ENCODE peak calls at places on chromosome 6, in seven cellular contexts. One of them, this sample, is unnamed.

GRCh38 chr6:133752129-133752528 is 136.8 kb upstream of the TCF21 start:
- DNase-seq in BJ: no peak
- DNase-seq in breast epithelium: no peak
- DNase-seq in Peyer's patch: no peak
- DNase-seq in A549: no peak
- DNase-seq in brain microvascular endothelial cell: no peak
- DNase-seq in uterus: no peak
- DNase-seq in this sample: no peak

GRCh38 chr6:169536446-169537170 is 165.2 kb downstream of the WDR27 start:
- DNase-seq in BJ: no peak
- DNase-seq in breast epithelium: no peak
- DNase-seq in Peyer's patch: no peak
- DNase-seq in A549: no peak
- DNase-seq in brain microvascular endothelial cell: peak; percentile 55
- DNase-seq in uterus: no peak
- DNase-seq in this sample: peak; percentile 83

GRCh38 chr6:100470721-100471120 is 6.0 kb upstream of the SIM1 start:
- DNase-seq in BJ: no peak
- DNase-seq in breast epithelium: no peak
- DNase-seq in Peyer's patch: no peak
- DNase-seq in A549: no peak
- DNase-seq in brain microvascular endothelial cell: no peak
- DNase-seq in uterus: no peak
- DNase-seq in this sample: no peak

GRCh38 chr6:15316754-15317153 is 70.9 kb downstream of the JARID2 start:
- DNase-seq in BJ: no peak
- DNase-seq in breast epithelium: no peak
- DNase-seq in Peyer's patch: no peak
- DNase-seq in A549: no peak
- DNase-seq in brain microvascular endothelial cell: no peak
- DNase-seq in uterus: no peak
- DNase-seq in this sample: no peak

GRCh38 chr6:17932362-17932852 is 55.0 kb downstream of the KIF13A start:
- DNase-seq in BJ: peak; percentile 85
- DNase-seq in breast epithelium: no peak
- DNase-seq in Peyer's patch: no peak
- DNase-seq in A549: no peak
- DNase-seq in brain microvascular endothelial cell: peak; percentile 95
- DNase-seq in uterus: peak; percentile 43
- DNase-seq in this sample: peak; percentile 96

GRCh38 chr6:123810948-123811347 is 7.3 kb downstream of the NKAIN2 start:
- DNase-seq in BJ: no peak
- DNase-seq in breast epithelium: no peak
- DNase-seq in Peyer's patch: no peak
- DNase-seq in A549: no peak
- DNase-seq in brain microvascular endothelial cell: no peak
- DNase-seq in uterus: no peak
- DNase-seq in this sample: no peak

GRCh38 chr6:166903500-166903899 is 52.9 kb downstream of the RNASET2 start:
- DNase-seq in BJ: no peak
- DNase-seq in breast epithelium: no peak
- DNase-seq in Peyer's patch: no peak
- DNase-seq in A549: no peak
- DNase-seq in brain microvascular endothelial cell: no peak
- DNase-seq in uterus: no peak
- DNase-seq in this sample: no peak

GRCh38 chr6:27893836-27894807 is 18.1 kb downstream of the OR2B2 start:
- DNase-seq in BJ: peak; percentile 74
- DNase-seq in breast epithelium: peak; percentile 78
- DNase-seq in Peyer's patch: peak; percentile 78
- DNase-seq in A549: peak; percentile 56
- DNase-seq in brain microvascular endothelial cell: peak; percentile 96
- DNase-seq in uterus: peak; percentile 84
- DNase-seq in this sample: peak; percentile 95

GRCh38 chr6:165049362-165049761 is 260.0 kb downstream of the C6orf118 start:
- DNase-seq in BJ: no peak
- DNase-seq in breast epithelium: no peak
- DNase-seq in Peyer's patch: no peak
- DNase-seq in A549: no peak
- DNase-seq in brain microvascular endothelial cell: no peak
- DNase-seq in uterus: no peak
- DNase-seq in this sample: peak; percentile 14

GRCh38 chr6:37882724-37883413 is 63.3 kb downstream of the ZFAND3 start:
- DNase-seq in BJ: peak; percentile 59
- DNase-seq in breast epithelium: no peak
- DNase-seq in Peyer's patch: no peak
- DNase-seq in A549: no peak
- DNase-seq in brain microvascular endothelial cell: peak; percentile 72
- DNase-seq in uterus: no peak
- DNase-seq in this sample: peak; percentile 60

GRCh38 chr6:128397996-128398395 is 122.4 kb downstream of the PTPRK start:
- DNase-seq in BJ: no peak
- DNase-seq in breast epithelium: no peak
- DNase-seq in Peyer's patch: no peak
- DNase-seq in A549: no peak
- DNase-seq in brain microvascular endothelial cell: no peak
- DNase-seq in uterus: no peak
- DNase-seq in this sample: peak; percentile 82

GRCh38 chr6:157823001-157823522 is at the start of gene SNX9:
- DNase-seq in BJ: no peak
- DNase-seq in breast epithelium: peak; percentile 77
- DNase-seq in Peyer's patch: peak; percentile 85
- DNase-seq in A549: peak; percentile 38
- DNase-seq in brain microvascular endothelial cell: no peak
- DNase-seq in uterus: peak; percentile 81
- DNase-seq in this sample: peak; percentile 68
- H3K4me3 ChIP-seq in BJ: peak within 1 kb of the TSS; percentile 96
- H3K4me3 ChIP-seq in breast epithelium: peak within 1 kb of the TSS; percentile 67
- H3K4me3 ChIP-seq in Peyer's patch: peak within 1 kb of the TSS; percentile 98
- H3K4me3 ChIP-seq in A549: peak within 1 kb of the TSS; percentile 99
- H3K4me3 ChIP-seq in brain microvascular endothelial cell: peak within 1 kb of the TSS; percentile 85
- H3K4me3 ChIP-seq in uterus: peak within 1 kb of the TSS; percentile 56
- H3K4me3 ChIP-seq in this sample: peak within 1 kb of the TSS; percentile 69

GRCh38 chr6:87277123-87277522 is 45.3 kb upstream of the SMIM8 start:
- DNase-seq in BJ: no peak
- DNase-seq in breast epithelium: no peak
- DNase-seq in Peyer's patch: no peak
- DNase-seq in A549: no peak
- DNase-seq in brain microvascular endothelial cell: peak; percentile 9
- DNase-seq in uterus: no peak
- DNase-seq in this sample: peak; percentile 39
- TF ChIP-seq CTCF in BJ: no peak
- TF ChIP-seq CTCF in breast epithelium: no peak
- TF ChIP-seq CTCF in Peyer's patch: no peak
- TF ChIP-seq CTCF in A549: peak; percentile 27
- TF ChIP-seq CTCF in brain microvascular endothelial cell: peak; percentile 24
- TF ChIP-seq CTCF in uterus: no peak
- TF ChIP-seq CTCF in this sample: peak; percentile 32

GRCh38 chr6:46848684-46849360 is 55.6 kb downstream of the MEP1A start:
- DNase-seq in BJ: peak; percentile 0
- DNase-seq in breast epithelium: peak; percentile 83
- DNase-seq in Peyer's patch: peak; percentile 95
- DNase-seq in A549: peak; percentile 29
- DNase-seq in brain microvascular endothelial cell: peak; percentile 78
- DNase-seq in uterus: peak; percentile 83
- DNase-seq in this sample: peak; percentile 73
- H3K4me3 ChIP-seq in BJ: no peak overlapping the region
- H3K4me3 ChIP-seq in breast epithelium: peak overlapping the region; percentile 30
- H3K4me3 ChIP-seq in Peyer's patch: no peak overlapping the region
- H3K4me3 ChIP-seq in A549: peak overlapping the region; percentile 22
- H3K4me3 ChIP-seq in brain microvascular endothelial cell: no peak overlapping the region
- H3K4me3 ChIP-seq in uterus: no peak overlapping the region
- H3K4me3 ChIP-seq in this sample: no peak overlapping the region

DNA sequence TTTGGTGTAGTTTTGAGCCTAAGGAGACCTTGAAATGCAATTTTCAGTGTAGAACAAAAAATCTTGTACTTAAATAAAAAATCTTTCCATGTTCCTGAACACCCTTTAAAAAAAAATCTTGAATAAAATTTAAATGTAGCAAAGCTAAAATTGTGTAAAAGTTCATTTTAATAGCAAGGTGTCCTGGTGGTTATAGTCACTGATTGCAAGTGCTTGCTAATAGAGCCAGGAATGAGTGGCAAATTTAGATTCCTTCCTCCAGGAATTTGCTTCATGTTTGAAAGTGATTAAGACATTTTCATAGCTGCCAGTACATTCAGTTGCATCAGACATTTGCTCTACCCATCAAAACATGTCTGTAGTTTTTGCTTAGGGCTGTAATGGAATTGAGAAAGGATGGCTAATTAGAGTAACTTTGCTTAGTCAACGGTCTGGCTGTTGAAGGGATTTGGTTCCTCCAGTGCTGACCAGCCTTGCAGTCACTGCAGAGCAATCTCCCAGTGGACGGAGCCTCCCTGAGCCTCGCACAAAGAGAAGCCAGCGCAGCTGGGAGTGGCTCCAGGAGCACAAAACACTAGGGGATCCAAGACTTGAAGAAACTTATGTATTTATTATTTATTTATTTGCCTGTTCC is 36.5 kb downstream of the AKAP12 start:
- DNase-seq in BJ: peak; percentile 74
- DNase-seq in breast epithelium: no peak
- DNase-seq in Peyer's patch: no peak
- DNase-seq in A549: no peak
- DNase-seq in brain microvascular endothelial cell: peak; percentile 53
- DNase-seq in uterus: no peak
- DNase-seq in this sample: peak; percentile 84
- TF ChIP-seq CTCF in BJ: peak; percentile 26
- TF ChIP-seq CTCF in breast epithelium: no peak
- TF ChIP-seq CTCF in Peyer's patch: no peak
- TF ChIP-seq CTCF in A549: no peak
- TF ChIP-seq CTCF in brain microvascular endothelial cell: no peak
- TF ChIP-seq CTCF in uterus: no peak
- TF ChIP-seq CTCF in this sample: peak; percentile 7

GRCh38 chr6:79946242-79946641 is 1.1 kb downstream of the ELOVL4 start:
- DNase-seq in BJ: no peak
- DNase-seq in breast epithelium: no peak
- DNase-seq in Peyer's patch: no peak
- DNase-seq in A549: peak; percentile 4
- DNase-seq in brain microvascular endothelial cell: peak; percentile 5
- DNase-seq in uterus: no peak
- DNase-seq in this sample: peak; percentile 36
- H3K4me3 ChIP-seq in BJ: peak overlapping the region; percentile 72
- H3K4me3 ChIP-seq in breast epithelium: peak overlapping the region; percentile 65
- H3K4me3 ChIP-seq in Peyer's patch: no peak overlapping the region
- H3K4me3 ChIP-seq in A549: peak overlapping the region; percentile 60
- H3K4me3 ChIP-seq in brain microvascular endothelial cell: peak overlapping the region; percentile 79
- H3K4me3 ChIP-seq in uterus: peak overlapping the region; percentile 45
- H3K4me3 ChIP-seq in this sample: peak overlapping the region; percentile 55

This sample was measured in fibroblast of mammary gland.